ENCODE peak calls at places on chromosomes 12 and 14, in ten cellular contexts. X is stomach; T is NCI-H2171 treated with DMSO at 0.1 percent for 48 hours; C is SIG-M5; L is mesothelial cell of epicardium; I is aorta; F is nephron progenitor cell; R is activated naive CD8-positive, alpha-beta T cell treated with anti-CD3 and anti-CD28 coated beads, Interleukin-2, amount 50 U/mL, for 24 hours; N is CD4-positive, CD25-positive, alpha-beta regulatory T cell; G is effector memory CD8-positive, alpha-beta T cell. K is an unnamed sample.
A peak's percentile ranks its signal among the peaks of the same experiment; 100 is the strongest.

GRCh38 chr12:30679250-30679649 is 16.4 kb downstream of the IPO8 start:
- DNase-seq in X (no peak), T (no peak), C (no peak), L (no peak), I (no peak), F (no peak), R (no peak), N (no peak), G (no peak), K (no peak)

GRCh38 chr14:64035143-64035542 is 182.3 kb downstream of the SYNE2 start:
- DNase-seq in X (no peak), T (no peak), C (no peak), L (no peak), I (no peak), F (no peak), R (no peak), N (no peak), G (no peak), K (no peak)

GRCh38 chr12:110015132-110015531 is 15.9 kb downstream of the ANKRD13A start:
- DNase-seq in X (no peak), T (no peak), C (peak; percentile 25), L (no peak), I (no peak), F (no peak), R (no peak), N (peak; percentile 66), G (no peak), K (no peak)

GRCh38 chr14:73998736-73999135 is 20.4 kb downstream of the ENTPD5 start:
- DNase-seq in X (no peak), T (no peak), C (no peak), L (no peak), I (no peak), F (no peak), R (no peak), N (no peak), G (no peak), K (no peak)

GRCh38 chr12:56840922-56841321 is 77.8 kb downstream of the HSD17B6 start:
- DNase-seq in X (no peak), T (peak; percentile 29), C (no peak), L (no peak), I (no peak), F (no peak), R (no peak), N (no peak), G (no peak), K (no peak)

GRCh38 chr14:31169877-31170276 is 37.7 kb downstream of the HECTD1 start:
- DNase-seq in X (no peak), T (no peak), C (no peak), L (no peak), I (no peak), F (no peak), R (no peak), N (no peak), G (no peak), K (no peak)

GRCh38 chr12:112537710-112538396 is 119.1 kb downstream of the PTPN11 start:
- DNase-seq in X (no peak), T (no peak), C (no peak), L (no peak), I (no peak), F (peak; percentile 11), R (no peak), N (no peak), G (no peak), K (no peak)

GRCh38 chr12:91361864-91362263 is 179.2 kb upstream of the DCN start:
- DNase-seq in X (no peak), T (peak; percentile 56), C (no peak), L (no peak), I (no peak), F (no peak), R (no peak), N (peak; percentile 62), G (no peak), K (no peak)

GRCh38 chr14:24408764-24409163 is 10.0 kb downstream of the NYNRIN start:
- DNase-seq in X (no peak), T (peak; percentile 75), C (no peak), L (no peak), I (no peak), F (no peak), R (no peak), N (no peak), G (no peak), K (no peak)

GRCh38 chr14:53381879-53382278 is 228.8 kb upstream of the DDHD1 start:
- DNase-seq in X (no peak), T (no peak), C (no peak), L (no peak), I (no peak), F (no peak), R (no peak), N (no peak), G (no peak), K (no peak)

GRCh38 chr12:2306012-2306411 is 253.2 kb downstream of the CACNA1C start:
- DNase-seq in X (no peak), T (peak; percentile 99), C (no peak), L (no peak), I (no peak), F (no peak), R (no peak), N (no peak), G (no peak), K (no peak)

GRCh38 chr12:111063296-111064026 is 143.1 kb upstream of the MYL2 start:
- DNase-seq in X (no peak), T (peak; percentile 9), C (no peak), L (no peak), I (peak; percentile 28), F (no peak), R (no peak), N (no peak), G (no peak), K (no peak)

GRCh38 chr14:56555921-56556570 is 23.6 kb upstream of the TMEM260 start:
- DNase-seq in X (no peak), T (peak; percentile 83), C (no peak), L (no peak), I (no peak), F (no peak), R (no peak), N (peak; percentile 26), G (no peak), K (peak; percentile 45)

GRCh38 chr14:96564389-96564788 is 62.2 kb downstream of the PAPOLA start:
- DNase-seq in X (no peak), T (peak; percentile 23), C (no peak), L (no peak), I (no peak), F (no peak), R (no peak), N (no peak), G (no peak), K (no peak)

GRCh38 chr14:64541971-64542838 is 1.7 kb downstream of the HSPA2 start:
- DNase-seq in X (no peak), T (no peak), C (no peak), L (no peak), I (peak; percentile 50), F (no peak), R (no peak), N (peak; percentile 20), G (no peak), K (no peak)

GRCh38 chr12:99767809-99768208 is 120.3 kb downstream of the GARIN6 start:
- DNase-seq in X (no peak), T (peak; percentile 57), C (no peak), L (no peak), I (no peak), F (no peak), R (no peak), N (peak; percentile 8), G (no peak), K (no peak)

GRCh38 chr14:61559641-61560201 is 135.6 kb upstream of the HIF1A start:
- DNase-seq in X (no peak), T (no peak), C (no peak), L (no peak), I (no peak), F (no peak), R (no peak), N (no peak), G (no peak), K (no peak)

K was measured in HuH-7.5.